ENCODE peak calls at places on chromosomes 1 and 21, in four cellular contexts. K, Z, N and H are unnamed samples.

GRCh38 chr1:60055336-60055735 is 18.2 kb downstream of the C1orf87 start:
- DNase-seq in K (no peak), Z (peak; percentile 6), N (no peak), H (no peak)

GRCh38 chr1:210373628-210373877 is 44.9 kb downstream of the HHAT start:
- DNase-seq in K (no peak), Z (no peak), N (no peak), H (no peak)

GRCh38 chr1:43947061-43947889 is 525 bp downstream of the IPO13 start:
- DNase-seq in K (no peak), Z (no peak), N (no peak), H (no peak)

GRCh38 chr1:47893412-47893811 is 103.8 kb downstream of the TRABD2B start:
- DNase-seq in K (no peak), Z (no peak), N (no peak), H (no peak)

GRCh38 chr1:234730542-234731370 is 120.8 kb upstream of the IRF2BP2 start:
- DNase-seq in K (no peak), Z (no peak), N (no peak), H (peak; percentile 65)

GRCh38 chr1:237901284-237901870 is 10.7 kb upstream of the ZP4 start:
- DNase-seq in K (peak; percentile 46), Z (peak; percentile 49), N (peak; percentile 27), H (peak; percentile 16)

GRCh38 chr21:45330075-45330781 is 42.5 kb upstream of the POFUT2 start:
- DNase-seq in K (peak; percentile 82), Z (peak; percentile 86), N (no peak), H (no peak)

GRCh38 chr1:119779869-119780356 is 11.2 kb upstream of the HMGCS2 start:
- DNase-seq in K (peak; percentile 64), Z (peak; percentile 70), N (no peak), H (no peak)

GRCh38 chr1:51504806-51505525 is 14.1 kb downstream of the EPS15 start:
- DNase-seq in K (no peak), Z (no peak), N (no peak), H (no peak)

GRCh38 chr1:2927995-2928732 is 93.1 kb upstream of the ACTRT2 start:
- DNase-seq in K (no peak), Z (no peak), N (no peak), H (no peak)

GRCh38 chr1:106746448-106747085 is 309.9 kb upstream of the PRMT6 start:
- DNase-seq in K (no peak), Z (no peak), N (no peak), H (no peak)

GRCh38 chr1:118944133-118944532 is 44.0 kb downstream of the TBX15 start:
- DNase-seq in K (no peak), Z (peak; percentile 10), N (no peak), H (no peak)

GRCh38 chr1:1462318-1462966 is 9.1 kb upstream of the ATAD3B start:
- DNase-seq in K (no peak), Z (no peak), N (peak; percentile 71), H (peak; percentile 89)
- H3K4me3 ChIP-seq in K (no peak overlapping the region), Z (no peak overlapping the region), N (peak overlapping the region; percentile 68), H (peak overlapping the region; percentile 33)

DNA sequence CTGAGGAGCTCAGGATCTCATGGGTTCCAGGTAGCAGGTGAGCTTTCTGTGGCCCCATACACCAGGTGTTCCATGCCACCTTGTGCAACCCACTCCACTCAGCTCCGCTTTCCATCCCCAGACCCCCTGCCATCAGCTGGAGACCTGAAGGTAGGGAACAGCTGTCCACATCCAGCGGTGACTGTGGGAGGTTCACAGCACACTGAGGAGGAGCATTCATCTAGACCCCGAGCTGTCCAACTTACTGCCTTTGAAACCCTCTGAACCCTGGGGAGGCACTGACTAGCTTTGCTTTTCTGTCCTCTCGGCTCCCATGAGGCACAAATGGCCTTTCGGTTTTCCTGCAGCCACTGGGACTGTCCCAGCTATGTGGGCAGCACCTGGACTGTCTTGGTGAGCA is 27.9 kb upstream of the ABCG1 start:
- DNase-seq in K (no peak), Z (no peak), N (no peak), H (no peak)
- TF ChIP-seq EZH2phosphoT487 in K (no peak), Z (no peak), N (no peak), H (no peak)

GRCh38 chr1:181099152-181100014 is 10.9 kb downstream of the IER5 start:
- DNase-seq in K (peak; percentile 47), Z (no peak), N (peak; percentile 37), H (no peak)
- H3K27ac ChIP-seq in K (peak overlapping the region; percentile 64), Z (peak overlapping the region; percentile 91), N (peak overlapping the region; percentile 2), H (no peak overlapping the region)

GRCh38 chr1:117753652-117754051 is 147.8 kb downstream of the TENT5C start:
- DNase-seq in K (no peak), Z (peak; percentile 61), N (peak; percentile 21), H (no peak)
- H3K4me3 ChIP-seq in K (no peak overlapping the region), Z (peak overlapping the region; percentile 59), N (peak overlapping the region; percentile 53), H (no peak overlapping the region)

GRCh38 chr1:89692601-89693503 is 59.9 kb downstream of the LRRC8C start:
- DNase-seq in K (no peak), Z (peak; percentile 40), N (no peak), H (peak; percentile 80)
- TF ChIP-seq EZH2phosphoT487 in K (no peak), Z (no peak), N (no peak), H (no peak)

GRCh38 chr1:193417945-193418744 is 231.7 kb upstream of the B3GALT2 start:
- DNase-seq in K (no peak), Z (no peak), N (peak; percentile 61), H (no peak)
- H3K27ac ChIP-seq in K (no peak overlapping the region), Z (no peak overlapping the region), N (no peak overlapping the region), H (no peak overlapping the region)